ENCODE peak calls at places on chromosomes 5 and 9, in ten cellular contexts. O, Q, A, J, X, H, V, L, D and B are unnamed samples. For H3K4me1, the result is how much of the 10 kb centered on the place peaks cover.

GRCh38 chr9:138102246-138103051 is 224.9 kb downstream of the CACNA1B start:
- DNase-seq in L (no peak), J (no peak), O (no peak), A (no peak), X (no peak), H (no peak), V (no peak), D (peak), Q (no peak), B (peak)

GRCh38 chr9:92177591-92177990 is 62.4 kb upstream of the SPTLC1 start:
- DNase-seq in A (no peak), X (no peak), D (no peak), O (no peak), J (no peak), L (no peak), H (no peak), Q (no peak), V (no peak), B (no peak)

GRCh38 chr5:79595086-79595485 is 17.2 kb upstream of the TENT2 start:
- DNase-seq in L (no peak), D (no peak), J (no peak), Q (no peak), A (no peak), H (no peak), X (no peak), V (no peak), O (no peak), B (no peak)

GRCh38 chr5:127492854-127493738 is 24.3 kb upstream of the PRRC1 start:
- DNase-seq in L (no peak), X (peak), Q (no peak), J (no peak), H (peak), V (no peak), D (no peak), O (no peak), A (no peak), B (no peak)

GRCh38 chr5:73170522-73170921 is 2.5 kb upstream of the TMEM174 start:
- DNase-seq in O (no peak), L (peak), V (no peak), D (no peak), A (no peak), J (no peak), Q (no peak), H (peak), X (peak), B (no peak)

GRCh38 chr5:71807909-71808308 is 88.8 kb downstream of the CARTPT start:
- DNase-seq in D (no peak), L (no peak), Q (no peak), X (no peak), O (no peak), H (no peak), J (no peak), V (no peak), A (no peak), B (no peak)

GRCh38 chr5:178940569-178941360 is at the start of gene ZNF454:
- DNase-seq in X (no peak), O (peak), V (peak), D (peak), Q (peak), H (no peak), L (peak), A (peak), J (peak), B (peak)

GRCh38 chr9:137672907-137673791 is 54.3 kb downstream of the EHMT1 start:
- DNase-seq in Q (peak), A (no peak), V (peak), H (peak), D (peak), J (peak), O (no peak), X (peak), L (no peak), B (peak)

GRCh38 chr5:173315495-173316352 is 12.5 kb downstream of the STC2 start:
- DNase-seq in A (no peak), V (peak), H (no peak), X (no peak), Q (peak), J (peak), D (peak), L (no peak), O (no peak), B (peak)

GRCh38 chr5:15367501-15367900 is 132.5 kb upstream of the FBXL7 start:
- DNase-seq in V (no peak), O (no peak), L (no peak), H (no peak), A (no peak), Q (no peak), X (no peak), D (no peak), J (no peak), B (no peak)

GRCh38 chr5:18465833-18466681 is 831.8 kb downstream of the TAF11L14 start:
- DNase-seq in X (peak), L (peak), Q (peak), H (no peak), O (no peak), D (peak), J (peak), V (no peak), A (no peak), B (peak)

GRCh38 chr9:36855443-36856315 is 178.4 kb downstream of the PAX5 start:
- DNase-seq in L (peak), X (peak), Q (no peak), V (no peak), A (no peak), J (no peak), D (no peak), H (peak), O (no peak), B (no peak)

GRCh38 chr9:19201899-19202891 is 28.3 kb upstream of the DENND4C start:
- DNase-seq in H (no peak), L (peak), D (peak), A (no peak), V (peak), O (no peak), X (peak), Q (no peak), J (peak), B (peak)

GRCh38 chr9:98644011-98644410 is 64.7 kb downstream of the GABBR2 start:
- DNase-seq in O (no peak), X (no peak), J (no peak), L (no peak), A (no peak), Q (no peak), V (no peak), H (no peak), D (no peak), B (no peak)

GRCh38 chr9:134922932-134923240 is 5.2 kb upstream of the FCN1 start:
- DNase-seq in A (no peak), X (no peak), D (no peak), V (no peak), Q (no peak), O (no peak), J (no peak), H (no peak), L (no peak), B (no peak)

GRCh38 chr9:136251264-136252115 is 5.9 kb upstream of the QSOX2 start:
- DNase-seq in L (no peak), X (no peak), O (no peak), H (no peak), Q (no peak), J (peak), A (no peak), D (no peak), V (no peak), B (peak)

GRCh38 chr5:170691623-170692022 is 91.9 kb upstream of the GABRP start:
- DNase-seq in H (no peak), J (no peak), X (no peak), Q (no peak), A (no peak), D (no peak), V (no peak), O (no peak), L (no peak), B (no peak)

GRCh38 chr9:95874989-95875304 is 544 bp upstream of the ERCC6L2 start:
- DNase-seq in A (no peak), J (peak), O (peak), L (peak), Q (peak), V (peak), X (peak), D (peak), H (no peak), B (peak)

GRCh38 chr9:91089405-91090131 is 272.1 kb downstream of the AUH start:
- DNase-seq in A (no peak), X (peak), O (no peak), D (no peak), L (peak), V (no peak), J (peak), Q (peak), H (no peak), B (peak)

GRCh38 chr9:126317513-126317912 is 9.1 kb upstream of the MVB12B start:
- DNase-seq in X (no peak), V (no peak), J (no peak), Q (no peak), H (no peak), A (no peak), L (peak), O (no peak), D (no peak), B (no peak)

GRCh38 chr5:156486394-156487238 is 159.7 kb downstream of the SGCD start:
- DNase-seq in V (no peak), A (no peak), O (no peak), L (no peak), H (no peak), X (no peak), Q (no peak), J (no peak), D (no peak), B (no peak)
- H3K4me1 ChIP-seq in V (under half), A (under half), O (under half), L (under half), H (under half), X (under half), Q (under half), J (under half), D (under half), B (under half)

GRCh38 chr9:127856094-127856740 is 1.8 kb upstream of the ENG start:
- DNase-seq in J (no peak), X (no peak), D (no peak), A (no peak), O (peak), V (no peak), L (no peak), H (no peak), Q (no peak), B (no peak)

GRCh38 chr9:127852829-127853228 is 1.6 kb downstream of the ENG start:
- DNase-seq in D (no peak), H (no peak), J (no peak), X (no peak), V (no peak), A (no peak), L (no peak), O (no peak), Q (no peak), B (no peak)

GRCh38 chr9:127854169-127854833 is at the start of gene ENG:
- DNase-seq in J (peak), O (peak), H (no peak), D (peak), L (peak), X (no peak), V (peak), Q (peak), A (no peak), B (peak)

GRCh38 chr9:127855522-127855921 is 1.1 kb upstream of the ENG start:
- DNase-seq in A (no peak), J (no peak), H (no peak), L (no peak), D (no peak), Q (no peak), O (no peak), V (no peak), X (no peak), B (no peak)

DNA sequence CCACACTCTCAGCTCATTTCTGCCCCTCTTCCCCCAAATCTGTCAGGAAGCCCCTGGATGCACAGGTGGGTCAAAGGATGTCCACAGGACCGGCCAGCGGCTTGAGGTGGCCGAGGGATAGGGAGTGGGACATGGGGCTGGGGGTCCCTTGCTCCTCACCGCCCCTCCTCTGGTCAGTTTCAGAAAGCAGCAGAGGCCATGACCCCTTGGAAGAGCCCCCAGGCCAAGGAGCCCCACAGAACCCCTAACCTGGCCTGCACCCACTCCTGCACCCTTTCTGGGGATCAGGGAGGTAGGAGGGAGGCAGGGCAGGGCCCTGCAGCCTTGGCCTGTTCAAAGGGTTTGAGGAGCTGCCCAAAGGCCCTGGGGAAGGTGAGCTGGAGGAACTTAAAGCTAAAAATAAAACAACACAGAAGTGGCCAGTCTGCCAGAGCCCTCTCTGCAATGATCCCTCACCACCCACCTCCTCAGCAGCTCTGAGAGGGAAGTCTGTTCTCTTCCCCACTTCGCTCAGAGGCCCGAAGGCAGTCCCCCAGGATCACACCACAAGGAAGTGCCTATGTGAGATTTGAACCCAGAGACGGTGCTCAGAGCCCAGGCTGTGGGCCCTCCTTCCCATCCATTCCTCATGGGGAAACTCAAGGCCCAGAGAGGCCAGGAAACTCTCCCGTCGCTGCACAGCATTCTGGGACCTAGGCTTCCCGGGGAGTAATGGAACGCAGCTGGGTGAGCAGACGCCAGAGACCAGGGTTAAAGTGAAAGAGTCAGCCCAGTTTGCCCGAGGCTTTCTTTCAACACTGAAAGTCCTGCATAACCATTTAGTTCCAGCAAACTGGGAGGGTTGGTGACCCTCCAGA is 918 bp downstream of the ENG start:
- DNase-seq in V (no peak), J (no peak), O (peak), Q (no peak), A (no peak), X (no peak), L (no peak), H (no peak), D (no peak), B (no peak)
- TF ChIP-seq POLR2A in V (no peak), J (no peak), O (no peak), Q (no peak), A (no peak), X (no peak), L (no peak), H (no peak), D (no peak), B (no peak)

GRCh38 chr9:35074141-35074540 is 1.7 kb upstream of the VCP start:
- DNase-seq in D (no peak), Q (no peak), L (no peak), A (no peak), X (no peak), J (no peak), O (no peak), V (no peak), H (no peak), B (no peak)
- H3K4me1 ChIP-seq in D (under half), Q (under half), L (under half), A (under half), X (under half), J (under half), O (under half), V (under half), H (under half), B (under half)

GRCh38 chr5:176660530-176660859 is 13.2 kb downstream of the TSPAN17 start:
- DNase-seq in X (no peak), V (no peak), D (no peak), H (no peak), J (no peak), A (no peak), Q (no peak), L (no peak), O (no peak), B (no peak)

GRCh38 chr5:176659860-176660461 is 12.7 kb downstream of the TSPAN17 start:
- DNase-seq in D (no peak), V (no peak), Q (no peak), O (no peak), J (no peak), H (no peak), A (no peak), L (no peak), X (no peak), B (no peak)

GRCh38 chr5:176659440-176659839 is 12.2 kb downstream of the TSPAN17 start:
- DNase-seq in J (no peak), V (no peak), H (no peak), Q (no peak), D (no peak), O (no peak), X (no peak), L (no peak), A (no peak), B (no peak)

GRCh38 chr5:176658007-176658599 is 10.8 kb downstream of the TSPAN17 start:
- DNase-seq in H (peak), X (peak), L (peak), Q (peak), O (peak), V (peak), J (peak), A (no peak), D (peak), B (peak)

GRCh38 chr5:176658817-176659216 is 11.5 kb downstream of the TSPAN17 start:
- DNase-seq in X (no peak), V (no peak), D (no peak), O (no peak), J (no peak), Q (peak), H (no peak), A (no peak), L (peak), B (no peak)
- TF ChIP-seq POLR2A in X (no peak), V (no peak), D (no peak), O (no peak), J (no peak), Q (no peak), H (no peak), A (no peak), L (no peak), B (no peak)

GRCh38 chr5:53250151-53250550 is 140.6 kb upstream of the MOCS2 start:
- DNase-seq in O (no peak), H (no peak), V (no peak), Q (no peak), J (no peak), X (no peak), D (no peak), A (no peak), L (no peak), B (no peak)

GRCh38 chr5:53253421-53253871 is 143.9 kb upstream of the MOCS2 start:
- DNase-seq in D (no peak), H (no peak), V (no peak), X (no peak), A (no peak), O (no peak), L (no peak), Q (no peak), J (no peak), B (no peak)

GRCh38 chr5:53246042-53246836 is 136.7 kb upstream of the MOCS2 start:
- DNase-seq in A (no peak), L (no peak), O (no peak), Q (no peak), V (no peak), D (no peak), H (no peak), J (no peak), X (no peak), B (no peak)

GRCh38 chr5:53249529-53249928 is 140.0 kb upstream of the MOCS2 start:
- DNase-seq in D (no peak), V (no peak), H (no peak), X (peak), Q (no peak), J (no peak), A (no peak), L (no peak), O (no peak), B (peak)
- H3K4me1 ChIP-seq in D (under half), V (under half), H (under half), X (under half), Q (under half), J (under half), A (under half), L (under half), O (under half), B (under half)

DNA sequence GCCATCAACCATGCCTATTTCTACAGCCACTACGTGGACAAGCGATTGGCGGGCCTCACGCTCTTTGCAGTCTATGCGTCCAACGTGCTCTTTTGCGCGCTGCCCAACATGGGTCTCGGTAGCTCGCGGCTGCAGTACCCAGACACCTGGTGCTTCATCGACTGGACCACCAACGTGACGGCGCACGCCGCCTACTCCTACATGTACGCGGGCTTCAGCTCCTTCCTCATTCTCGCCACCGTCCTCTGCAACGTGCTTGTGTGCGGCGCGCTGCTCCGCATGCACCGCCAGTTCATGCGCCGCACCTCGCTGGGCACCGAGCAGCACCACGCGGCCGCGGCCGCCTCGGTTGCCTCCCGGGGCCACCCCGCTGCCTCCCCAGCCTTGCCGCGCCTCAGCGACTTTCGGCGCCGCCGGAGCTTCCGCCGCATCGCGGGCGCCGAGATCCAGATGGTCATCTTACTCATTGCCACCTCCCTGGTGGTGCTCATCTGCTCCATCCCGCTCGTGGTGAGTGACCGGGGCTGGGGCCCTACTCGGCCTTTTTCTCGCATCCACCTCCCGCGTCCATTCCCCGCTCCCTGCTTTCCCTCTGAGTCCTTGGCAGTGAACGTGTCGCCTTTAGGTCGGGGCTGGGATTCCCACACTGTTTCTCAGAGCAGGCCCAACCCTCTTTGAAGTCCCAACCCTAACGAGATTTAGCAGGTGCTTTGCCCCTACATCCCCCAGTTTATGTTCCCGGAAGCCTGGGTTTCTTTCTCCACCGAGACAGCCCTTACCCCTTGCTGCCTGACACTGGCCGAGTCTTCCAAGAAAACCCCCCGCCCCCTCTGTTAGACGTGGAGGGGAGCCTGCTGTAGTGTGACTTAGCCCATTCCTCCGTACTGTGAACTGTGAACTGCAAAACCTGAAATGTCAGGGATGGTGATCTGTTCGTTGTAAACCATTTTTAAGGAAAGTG is 1.9 kb downstream of the PTGER4 start:
- DNase-seq in D (no peak), X (no peak), J (peak), L (peak), V (no peak), H (no peak), Q (no peak), O (no peak), A (peak), B (no peak)
- TF ChIP-seq POLR2A in D (no peak), X (no peak), J (no peak), L (peak), V (no peak), H (no peak), Q (no peak), O (no peak), A (no peak), B (no peak)

DNA sequence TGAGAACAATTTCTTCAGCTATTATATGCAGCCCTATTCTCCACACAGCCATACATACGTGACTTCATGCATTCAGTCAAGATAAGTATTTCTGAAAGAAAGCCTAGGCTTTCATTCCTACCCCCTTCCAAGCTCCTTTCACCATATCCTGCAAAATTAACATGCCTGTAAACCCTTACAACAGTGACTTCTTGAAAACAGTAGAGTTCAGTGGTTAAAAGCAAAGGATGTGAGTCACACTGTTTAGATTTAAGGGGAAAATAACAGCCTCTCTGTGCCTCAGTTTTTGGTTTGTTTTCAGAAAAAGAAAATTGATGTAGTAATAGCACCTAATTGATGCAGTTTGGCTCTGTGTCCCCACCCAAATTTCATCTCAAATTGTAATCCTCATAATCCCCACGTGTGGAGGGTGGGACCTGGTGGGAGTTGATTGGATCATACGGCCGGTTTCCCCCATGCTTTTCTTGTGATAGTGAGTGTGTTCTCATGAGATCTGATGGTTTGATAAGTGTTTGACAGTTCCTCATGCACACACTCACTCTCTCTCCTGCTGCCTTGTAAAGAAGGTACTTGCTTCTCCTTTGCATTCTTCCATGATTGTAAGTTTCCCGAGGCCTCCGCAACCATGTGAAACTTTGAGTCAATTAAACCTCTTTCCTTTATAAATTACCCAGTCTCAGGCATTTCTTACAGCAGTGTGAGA is 264.8 kb downstream of the CETN3 start:
- DNase-seq in A (no peak), O (no peak), H (no peak), J (no peak), Q (no peak), D (no peak), V (no peak), X (no peak), L (no peak), B (no peak)
- H3K4me1 ChIP-seq in A (under half), O (under half), H (under half), J (under half), Q (under half), D (under half), V (under half), X (under half), L (under half), B (under half)

GRCh38 chr5:54326662-54327145 is 16.3 kb upstream of the ARL15 start:
- DNase-seq in Q (no peak), D (no peak), V (no peak), L (no peak), A (no peak), O (no peak), J (no peak), H (no peak), X (no peak), B (no peak)
- TF ChIP-seq POLR2A in Q (no peak), D (no peak), V (no peak), L (no peak), A (no peak), O (no peak), J (no peak), H (no peak), X (no peak), B (no peak)